ENCODE peak calls at places on chromosomes 3 and 15, in six cellular contexts. E is bronchial epithelial cell, R is HFFc6, A is frontal cortex, B is HuH-7.5, L is nephron progenitor cell. O is an unnamed sample.
A peak's percentile ranks its signal among the peaks of the same experiment; 100 is the strongest.

GRCh38 chr3:124246949-124247348 is 255.0 kb upstream of the ROPN1 start:
- DNase-seq in E (peak; percentile 44), R (no peak), A (no peak), B (peak; percentile 27), L (no peak), O (peak; percentile 28)

GRCh38 chr15:58498821-58499580 is 67.2 kb downstream of the LIPC start:
- DNase-seq in E (peak; percentile 13), R (peak; percentile 97), A (no peak), B (no peak), L (no peak), O (peak; percentile 94)

GRCh38 chr15:63559753-63560152 is 37.4 kb upstream of the FBXL22 start:
- DNase-seq in E (no peak), R (no peak), A (no peak), B (no peak), L (no peak), O (no peak)

GRCh38 chr3:78908236-78908635 is 859.6 kb downstream of the ROBO1 start:
- DNase-seq in E (no peak), R (no peak), A (no peak), B (no peak), L (no peak), O (peak; percentile 42)

GRCh38 chr15:48680841-48681240 is 35.3 kb upstream of the FBN1 start:
- DNase-seq in E (peak; percentile 98), R (peak; percentile 97), A (no peak), B (no peak), L (no peak), O (peak; percentile 96)

GRCh38 chr3:140242818-140243276 is 307.9 kb downstream of the CLSTN2 start:
- DNase-seq in E (peak; percentile 57), R (no peak), A (no peak), B (no peak), L (peak; percentile 10), O (no peak)

GRCh38 chr15:72197460-72198409 is at the start of gene GRAMD2A:
- DNase-seq in E (peak; percentile 65), R (no peak), A (peak; percentile 58), B (peak; percentile 88), L (peak; percentile 69), O (peak; percentile 40)

GRCh38 chr15:41161736-41162135 is 45.7 kb upstream of the INO80 start:
- DNase-seq in E (no peak), R (no peak), A (no peak), B (no peak), L (no peak), O (no peak)

GRCh38 chr15:43517354-43518072 is at the start of gene MAP1A:
- DNase-seq in E (no peak), R (peak; percentile 55), A (peak; percentile 63), B (no peak), L (peak; percentile 64), O (peak; percentile 49)

GRCh38 chr3:59052803-59053411 is 3.1 kb upstream of the CFAP20DC start:
- DNase-seq in E (peak; percentile 50), R (peak; percentile 47), A (no peak), B (peak; percentile 9), L (no peak), O (peak; percentile 61)